ENCODE peak calls at places on chromosomes 13 and 19, in five cellular contexts. X is stimulated activated CD4-positive, alpha-beta T cell treated with anti-CD3 and anti-CD28 coated beads, Interleukin-15, amount 100 ng/mL, for 1 hour; V is NCI-H446 treated with DMSO at 0.1 percent for 48 hours; W is activated CD4-positive, alpha-beta T cell treated with anti-CD3 and anti-CD28 coated beads, Interleukin-2, amount 10 ng/mL, durations not matched to agents 7 days and 5 days; L is right lobe of liver. O is an unnamed sample.
A peak's percentile ranks its signal among the peaks of the same experiment; 100 is the strongest.

GRCh38 chr13:98173431-98173921 is 3.6 kb downstream of the RNF113B start:
- DNase-seq in V (no peak), W (no peak), L (peak; percentile 84), X (no peak), O (no peak)

GRCh38 chr19:42497492-42498226 is 30.6 kb downstream of the CEACAM1 start:
- DNase-seq in W (no peak), V (no peak), L (peak; percentile 81), X (no peak), O (no peak)

GRCh38 chr13:34555988-34556387 is 386.1 kb upstream of the NBEA start:
- DNase-seq in V (no peak), X (no peak), L (no peak), W (no peak), O (no peak)

GRCh38 chr13:99434258-99434788 is 66.9 kb upstream of the TM9SF2 start:
- DNase-seq in W (peak; percentile 70), V (no peak), X (peak; percentile 46), L (no peak), O (no peak)

GRCh38 chr13:73090116-73090811 is 31.5 kb downstream of the KLF5 start:
- DNase-seq in L (no peak), W (peak; percentile 19), V (no peak), X (no peak), O (no peak)

GRCh38 chr19:46603752-46604241 is 2.7 kb downstream of the CALM3 start:
- DNase-seq in V (no peak), W (no peak), L (peak; percentile 44), X (no peak), O (no peak)

GRCh38 chr19:47483200-47483599 is 819 bp downstream of the KPTN start:
- DNase-seq in V (no peak), W (no peak), L (no peak), X (no peak), O (no peak)

GRCh38 chr13:82330499-82330898 is 1551.8 kb downstream of the SLITRK1 start:
- DNase-seq in V (no peak), W (no peak), L (no peak), X (no peak), O (no peak)

GRCh38 chr19:29665826-29666633 is 769 bp downstream of the PLEKHF1 start:
- DNase-seq in W (no peak), X (no peak), L (peak; percentile 75), V (no peak), O (no peak)

GRCh38 chr19:23440207-23440606 is 44.9 kb upstream of the ZNF91 start:
- DNase-seq in L (no peak), X (no peak), W (no peak), V (no peak), O (no peak)

GRCh38 chr19:21604351-21604926 is 99.0 kb downstream of the ZNF429 start:
- DNase-seq in X (no peak), V (no peak), L (no peak), W (peak; percentile 33), O (no peak)

GRCh38 chr19:33675501-33676124 is 53.9 kb downstream of the CHST8 start:
- DNase-seq in W (no peak), L (peak; percentile 42), V (no peak), X (no peak), O (peak; percentile 94)

GRCh38 chr19:14370169-14370998 is 10.9 kb upstream of the ADGRE5 start:
- DNase-seq in X (no peak), V (no peak), W (peak; percentile 70), L (no peak), O (no peak)

GRCh38 chr13:35923347-35923746 is 207.8 kb downstream of the DCLK1 start:
- DNase-seq in L (no peak), V (no peak), W (no peak), X (no peak), O (no peak)